ENCODE peak calls at places on chromosomes 13 and 19, in four cellular contexts. H is small intestine, L is NCI-H187, X is SK-N-SH. A is an unnamed sample.

GRCh38 chr19:17080441-17080803 is 4.8 kb downstream of the MYO9B start:
- DNase-seq in L (no peak), H (no peak), X (no peak), A (no peak)

GRCh38 chr19:41701401-41702075 is 6.9 kb upstream of the CEACAM5 start:
- DNase-seq in H (peak; percentile 15), L (no peak), X (no peak), A (peak; percentile 65)

GRCh38 chr19:18377026-18377425 is 8.9 kb upstream of the GDF15 start:
- DNase-seq in H (peak; percentile 53), L (no peak), X (no peak), A (peak; percentile 60)

GRCh38 chr13:103799028-103799427 is 732.8 kb upstream of the SLC10A2 start:
- DNase-seq in H (no peak), X (no peak), L (no peak), A (no peak)

GRCh38 chr19:3458229-3458555 is 22.1 kb downstream of the SMIM24 start:
- DNase-seq in L (no peak), X (no peak), H (no peak), A (no peak)

GRCh38 chr19:43640424-43640757 is 741 bp upstream of the CADM4 start:
- DNase-seq in H (no peak), X (no peak), L (no peak), A (no peak)

GRCh38 chr13:40732658-40733057 is 38.3 kb downstream of the MRPS31 start:
- DNase-seq in X (no peak), H (no peak), L (no peak), A (no peak)

GRCh38 chr13:98509271-98510155 is 67.4 kb downstream of the STK24 start:
- DNase-seq in L (no peak), H (peak; percentile 93), X (no peak), A (peak; percentile 78)

GRCh38 chr19:47421844-47422395 is 2.6 kb upstream of the MEIS3 start:
- DNase-seq in X (peak; percentile 90), H (no peak), L (no peak), A (no peak)

GRCh38 chr13:41492432-41493267 is 35.3 kb downstream of the RGCC start:
- DNase-seq in L (no peak), H (peak; percentile 18), X (no peak), A (no peak)

A was measured in colonic mucosa.